ENCODE peak calls at places on chromosomes 4 and X, in six cellular contexts. One of them, this sample, is unnamed.

GRCh38 chrX:48854898-48855297 is 19.5 kb upstream of the PCSK1N start:
- DNase-seq in ovary: no peak
- DNase-seq in right cardiac atrium: no peak
- DNase-seq in tibial artery: no peak
- DNase-seq in stomach: no peak
- DNase-seq in CD4-positive, alpha-beta T cell: no peak
- DNase-seq in this sample: no peak

GRCh38 chr4:11158971-11159370 is 269.7 kb downstream of the HS3ST1 start:
- DNase-seq in tibial artery: no peak
- DNase-seq in CD4-positive, alpha-beta T cell: no peak
- DNase-seq in ovary: no peak
- DNase-seq in stomach: no peak
- DNase-seq in right cardiac atrium: no peak
- DNase-seq in this sample: no peak

GRCh38 chrX:1925053-1925481 is 310.2 kb downstream of the ASMT start:
- DNase-seq in CD4-positive, alpha-beta T cell: no peak
- DNase-seq in right cardiac atrium: no peak
- DNase-seq in ovary: no peak
- DNase-seq in stomach: no peak
- DNase-seq in tibial artery: no peak
- DNase-seq in this sample: no peak

GRCh38 chr4:42638276-42638675 is 18.6 kb downstream of the ATP8A1 start:
- DNase-seq in stomach: no peak
- DNase-seq in tibial artery: no peak
- DNase-seq in CD4-positive, alpha-beta T cell: no peak
- DNase-seq in ovary: no peak
- DNase-seq in right cardiac atrium: no peak
- DNase-seq in this sample: no peak

GRCh38 chr4:98516042-98516440 is 142.4 kb downstream of the TSPAN5 start:
- DNase-seq in ovary: no peak
- DNase-seq in tibial artery: no peak
- DNase-seq in right cardiac atrium: no peak
- DNase-seq in CD4-positive, alpha-beta T cell: no peak
- DNase-seq in stomach: no peak
- DNase-seq in this sample: no peak

GRCh38 chr4:125666635-125667034 is 351.9 kb downstream of the FAT4 start:
- DNase-seq in CD4-positive, alpha-beta T cell: no peak
- DNase-seq in tibial artery: no peak
- DNase-seq in right cardiac atrium: no peak
- DNase-seq in ovary: no peak
- DNase-seq in stomach: no peak
- DNase-seq in this sample: no peak

GRCh38 chr4:5812506-5813229 is 80.2 kb downstream of the CRMP1 start:
- DNase-seq in stomach: no peak
- DNase-seq in right cardiac atrium: no peak
- DNase-seq in ovary: no peak
- DNase-seq in CD4-positive, alpha-beta T cell: no peak
- DNase-seq in tibial artery: peak
- DNase-seq in this sample: no peak

GRCh38 chrX:47361538-47362511 is 8.6 kb upstream of the ZNF157 start:
- DNase-seq in tibial artery: peak
- DNase-seq in ovary: peak
- DNase-seq in right cardiac atrium: peak
- DNase-seq in CD4-positive, alpha-beta T cell: no peak
- DNase-seq in stomach: peak
- DNase-seq in this sample: peak

GRCh38 chr4:3034231-3034630 is 40.1 kb downstream of the HTT-AS start:
- DNase-seq in stomach: peak
- DNase-seq in right cardiac atrium: no peak
- DNase-seq in CD4-positive, alpha-beta T cell: no peak
- DNase-seq in tibial artery: no peak
- DNase-seq in ovary: no peak
- DNase-seq in this sample: no peak

GRCh38 chr4:114561590-114561989 is 37.0 kb upstream of the UGT8 start:
- DNase-seq in tibial artery: no peak
- DNase-seq in ovary: no peak
- DNase-seq in stomach: peak
- DNase-seq in right cardiac atrium: no peak
- DNase-seq in CD4-positive, alpha-beta T cell: no peak
- DNase-seq in this sample: no peak

GRCh38 chr4:10629394-10629793 is 55.2 kb downstream of the CLNK start:
- DNase-seq in right cardiac atrium: no peak
- DNase-seq in tibial artery: no peak
- DNase-seq in CD4-positive, alpha-beta T cell: no peak
- DNase-seq in ovary: no peak
- DNase-seq in stomach: no peak
- DNase-seq in this sample: no peak

GRCh38 chrX:100587846-100588245 is 3.1 kb downstream of the TNMD start:
- DNase-seq in ovary: no peak
- DNase-seq in right cardiac atrium: no peak
- DNase-seq in stomach: no peak
- DNase-seq in CD4-positive, alpha-beta T cell: no peak
- DNase-seq in tibial artery: no peak
- DNase-seq in this sample: no peak

GRCh38 chrX:68684291-68684918 is 36.9 kb downstream of the STARD8 start:
- DNase-seq in right cardiac atrium: peak
- DNase-seq in tibial artery: peak
- DNase-seq in CD4-positive, alpha-beta T cell: no peak
- DNase-seq in stomach: no peak
- DNase-seq in ovary: peak
- DNase-seq in this sample: peak

GRCh38 chr4:109969087-109969486 is 56.4 kb downstream of the EGF start:
- DNase-seq in stomach: no peak
- DNase-seq in right cardiac atrium: no peak
- DNase-seq in CD4-positive, alpha-beta T cell: no peak
- DNase-seq in tibial artery: no peak
- DNase-seq in ovary: no peak
- DNase-seq in this sample: no peak

GRCh38 chr4:116882503-116882902 is 202.9 kb downstream of the TRAM1L1 start:
- DNase-seq in ovary: no peak
- DNase-seq in right cardiac atrium: no peak
- DNase-seq in tibial artery: no peak
- DNase-seq in CD4-positive, alpha-beta T cell: no peak
- DNase-seq in stomach: no peak
- DNase-seq in this sample: no peak

GRCh38 chr4:26751838-26752237 is 108.8 kb upstream of the STIM2 start:
- DNase-seq in right cardiac atrium: no peak
- DNase-seq in ovary: no peak
- DNase-seq in tibial artery: no peak
- DNase-seq in CD4-positive, alpha-beta T cell: no peak
- DNase-seq in stomach: no peak
- DNase-seq in this sample: no peak

GRCh38 chr4:106875340-106875739 is 160.8 kb downstream of the DKK2 start:
- DNase-seq in right cardiac atrium: no peak
- DNase-seq in CD4-positive, alpha-beta T cell: no peak
- DNase-seq in ovary: no peak
- DNase-seq in stomach: no peak
- DNase-seq in tibial artery: no peak
- DNase-seq in this sample: no peak

GRCh38 chr4:5785806-5786680 is 75.0 kb downstream of the EVC start:
- DNase-seq in stomach: no peak
- DNase-seq in right cardiac atrium: no peak
- DNase-seq in tibial artery: peak
- DNase-seq in CD4-positive, alpha-beta T cell: no peak
- DNase-seq in ovary: no peak
- DNase-seq in this sample: no peak

GRCh38 chr4:72394264-72394663 is 174.8 kb downstream of the ADAMTS3 start:
- DNase-seq in tibial artery: no peak
- DNase-seq in right cardiac atrium: no peak
- DNase-seq in stomach: no peak
- DNase-seq in ovary: no peak
- DNase-seq in CD4-positive, alpha-beta T cell: no peak
- DNase-seq in this sample: no peak

GRCh38 chrX:118179718-118180117 is 63.1 kb upstream of the KLHL13 start:
- DNase-seq in CD4-positive, alpha-beta T cell: no peak
- DNase-seq in ovary: no peak
- DNase-seq in right cardiac atrium: no peak
- DNase-seq in stomach: no peak
- DNase-seq in tibial artery: no peak
- DNase-seq in this sample: no peak

GRCh38 chrX:96386981-96387380 is 297.7 kb upstream of the DIAPH2 start:
- DNase-seq in tibial artery: no peak
- DNase-seq in CD4-positive, alpha-beta T cell: no peak
- DNase-seq in stomach: no peak
- DNase-seq in right cardiac atrium: no peak
- DNase-seq in ovary: no peak
- DNase-seq in this sample: no peak

GRCh38 chrX:52346462-52347165 is 22.2 kb upstream of the XAGE2 start:
- DNase-seq in ovary: no peak
- DNase-seq in stomach: no peak
- DNase-seq in right cardiac atrium: no peak
- DNase-seq in tibial artery: no peak
- DNase-seq in CD4-positive, alpha-beta T cell: no peak
- DNase-seq in this sample: no peak

GRCh38 chrX:107894038-107894437 is 68.4 kb downstream of the MID2 start:
- DNase-seq in ovary: no peak
- DNase-seq in tibial artery: no peak
- DNase-seq in right cardiac atrium: no peak
- DNase-seq in CD4-positive, alpha-beta T cell: peak
- DNase-seq in stomach: no peak
- DNase-seq in this sample: no peak

GRCh38 chrX:19487520-19488200 is 27.6 kb downstream of the MAP3K15 start:
- DNase-seq in stomach: no peak
- DNase-seq in ovary: no peak
- DNase-seq in CD4-positive, alpha-beta T cell: no peak
- DNase-seq in tibial artery: no peak
- DNase-seq in right cardiac atrium: no peak
- DNase-seq in this sample: no peak

DNA sequence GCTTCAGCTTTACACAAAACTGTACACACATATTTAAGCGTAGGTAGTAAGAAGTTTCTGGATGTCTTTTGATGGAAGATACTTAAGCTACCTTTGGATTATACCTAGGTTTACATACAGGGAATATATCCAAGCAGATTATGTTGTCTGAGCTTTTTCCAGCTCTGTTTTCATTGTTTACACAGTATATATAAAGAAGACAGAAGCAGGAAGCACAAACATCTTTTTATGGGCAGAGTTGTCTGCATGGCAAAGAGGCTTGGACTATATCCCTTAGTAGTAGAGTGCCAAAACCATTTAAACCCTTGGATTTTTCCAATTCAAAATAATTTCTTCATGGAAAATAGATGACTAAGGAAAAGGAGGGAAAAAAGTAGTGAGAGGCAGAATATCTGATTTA is 329.4 kb upstream of the AGA start:
- DNase-seq in tibial artery: no peak
- DNase-seq in stomach: no peak
- DNase-seq in right cardiac atrium: no peak
- DNase-seq in ovary: no peak
- DNase-seq in CD4-positive, alpha-beta T cell: no peak
- DNase-seq in this sample: no peak
- H3K27ac ChIP-seq in tibial artery: no peak
- H3K27ac ChIP-seq in stomach: no peak
- H3K27ac ChIP-seq in right cardiac atrium: no peak
- H3K27ac ChIP-seq in ovary: no peak
- H3K27ac ChIP-seq in CD4-positive, alpha-beta T cell: no peak
- H3K27ac ChIP-seq in this sample: no peak

GRCh38 chr4:140739971-140740370 is 16.2 kb downstream of the TBC1D9 start:
- DNase-seq in stomach: no peak
- DNase-seq in right cardiac atrium: no peak
- DNase-seq in CD4-positive, alpha-beta T cell: no peak
- DNase-seq in tibial artery: no peak
- DNase-seq in ovary: no peak
- DNase-seq in this sample: no peak
- H3K27ac ChIP-seq in stomach: no peak
- H3K27ac ChIP-seq in right cardiac atrium: no peak
- H3K27ac ChIP-seq in CD4-positive, alpha-beta T cell: no peak
- H3K27ac ChIP-seq in tibial artery: no peak
- H3K27ac ChIP-seq in ovary: no peak
- H3K27ac ChIP-seq in this sample: no peak

DNA sequence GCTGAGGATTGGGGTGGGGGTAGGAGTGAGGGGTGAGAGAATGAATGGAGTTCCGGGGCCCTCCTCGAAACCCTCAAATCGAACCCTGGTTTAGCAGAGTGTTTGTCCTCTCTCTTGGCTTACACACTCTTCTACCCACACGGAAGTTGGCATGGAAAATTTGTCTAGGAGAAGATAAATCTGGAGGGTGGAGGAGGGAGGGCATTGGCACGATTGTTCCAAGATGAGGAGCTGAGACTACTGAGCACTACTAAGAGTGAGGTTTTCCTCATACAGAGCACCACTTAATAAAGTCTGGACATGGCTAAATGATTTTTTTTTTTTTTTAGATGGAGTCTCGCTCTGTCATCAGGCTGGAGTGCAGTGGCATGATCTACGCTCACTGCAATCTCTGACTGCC is 33.4 kb downstream of the AKAP4 start:
- DNase-seq in tibial artery: no peak
- DNase-seq in ovary: no peak
- DNase-seq in right cardiac atrium: no peak
- DNase-seq in CD4-positive, alpha-beta T cell: no peak
- DNase-seq in stomach: no peak
- DNase-seq in this sample: no peak
- H3K27ac ChIP-seq in tibial artery: no peak
- H3K27ac ChIP-seq in ovary: no peak
- H3K27ac ChIP-seq in right cardiac atrium: no peak
- H3K27ac ChIP-seq in CD4-positive, alpha-beta T cell: no peak
- H3K27ac ChIP-seq in stomach: no peak
- H3K27ac ChIP-seq in this sample: no peak

GRCh38 chr4:122845760-122846159 is 19.1 kb downstream of the FGF2 start:
- DNase-seq in stomach: no peak
- DNase-seq in CD4-positive, alpha-beta T cell: no peak
- DNase-seq in tibial artery: no peak
- DNase-seq in right cardiac atrium: no peak
- DNase-seq in ovary: no peak
- DNase-seq in this sample: no peak
- H3K27ac ChIP-seq in stomach: no peak
- H3K27ac ChIP-seq in CD4-positive, alpha-beta T cell: no peak
- H3K27ac ChIP-seq in tibial artery: peak
- H3K27ac ChIP-seq in right cardiac atrium: no peak
- H3K27ac ChIP-seq in ovary: no peak
- H3K27ac ChIP-seq in this sample: no peak

DNA sequence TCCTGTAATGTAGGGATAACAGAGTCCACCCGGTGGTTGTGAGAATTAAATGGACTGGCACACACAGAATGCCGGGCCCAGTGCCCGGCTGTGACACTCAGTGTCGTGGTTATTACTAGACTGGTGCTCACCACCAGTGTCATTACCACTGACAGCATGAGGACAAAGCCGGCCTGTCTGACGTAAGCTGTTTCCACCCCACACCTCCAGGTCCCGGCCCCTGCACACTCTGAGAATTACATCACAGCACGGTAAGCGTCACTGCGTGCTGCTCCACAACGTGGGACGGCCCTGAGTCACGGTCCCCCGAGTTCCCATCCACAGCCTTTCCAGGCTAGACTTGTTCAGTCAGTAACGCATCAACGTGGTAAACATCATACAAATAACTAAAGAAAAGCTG is 22.9 kb downstream of the FAT1 start:
- DNase-seq in ovary: peak
- DNase-seq in stomach: no peak
- DNase-seq in CD4-positive, alpha-beta T cell: no peak
- DNase-seq in right cardiac atrium: peak
- DNase-seq in tibial artery: peak
- DNase-seq in this sample: peak
- H3K27ac ChIP-seq in ovary: no peak
- H3K27ac ChIP-seq in stomach: peak
- H3K27ac ChIP-seq in CD4-positive, alpha-beta T cell: no peak
- H3K27ac ChIP-seq in right cardiac atrium: peak
- H3K27ac ChIP-seq in tibial artery: peak
- H3K27ac ChIP-seq in this sample: peak

GRCh38 chr4:138915725-138916124 is 99.9 kb upstream of the NOCT start:
- DNase-seq in stomach: no peak
- DNase-seq in CD4-positive, alpha-beta T cell: no peak
- DNase-seq in right cardiac atrium: no peak
- DNase-seq in ovary: no peak
- DNase-seq in tibial artery: no peak
- DNase-seq in this sample: no peak
- H3K27ac ChIP-seq in stomach: no peak
- H3K27ac ChIP-seq in CD4-positive, alpha-beta T cell: no peak
- H3K27ac ChIP-seq in right cardiac atrium: no peak
- H3K27ac ChIP-seq in ovary: no peak
- H3K27ac ChIP-seq in tibial artery: no peak
- H3K27ac ChIP-seq in this sample: no peak

This sample was measured in left ventricle myocardium inferior.